ENCODE peak calls at places on chromosomes 16 and 17, in nine cellular contexts. P is activated T-cell treated with anti-CD3 and anti-CD28 coated beads, Interleukin-2, amount 50 U/mL, for 4 hours; E is upper lobe of left lung; T is ELR; S is activated T-helper 9 cell treated with anti-CD3 and anti-CD28 coated beads, Interleukin-2, amount 50 U/mL, for 16 hours; Y is activated naive CD4-positive, alpha-beta T cell; C is GM10248; G is stimulated activated CD4-positive, alpha-beta T cell treated with anti-CD3 and anti-CD28 coated beads, TNF-alpha, amount 100 ng/mL, for 1 hour; D is fibroblast of the conjunctiva. I is an unnamed sample.

GRCh38 chr17:80316927-80317705 is 56.5 kb downstream of the RNF213 start:
- DNase-seq in P (no peak), E (no peak), T (no peak), S (no peak), Y (no peak), C (no peak), G (no peak), D (no peak), I (no peak)

GRCh38 chr17:5035356-5035755 is at the start of gene SLC52A1:
- DNase-seq in P (no peak), E (peak; percentile 83), T (peak; percentile 27), S (no peak), Y (no peak), C (no peak), G (no peak), D (no peak), I (no peak)

GRCh38 chr17:37828313-37829124 is 83.7 kb upstream of the HNF1B start:
- DNase-seq in P (no peak), E (no peak), T (peak; percentile 58), S (no peak), Y (no peak), C (no peak), G (no peak), D (peak; percentile 5), I (no peak)

GRCh38 chr17:73334771-73335513 is 23.1 kb upstream of the CDC42EP4 start:
- DNase-seq in P (no peak), E (peak; percentile 48), T (no peak), S (no peak), Y (no peak), C (no peak), G (no peak), D (no peak), I (no peak)

GRCh38 chr16:85204242-85205010 is 92.2 kb upstream of the CIBAR2 start:
- DNase-seq in P (no peak), E (no peak), T (peak; percentile 76), S (no peak), Y (no peak), C (no peak), G (no peak), D (peak; percentile 87), I (no peak)

GRCh38 chr17:81096741-81097133 is 61.8 kb downstream of the BAIAP2 start:
- DNase-seq in P (no peak), E (no peak), T (no peak), S (no peak), Y (no peak), C (no peak), G (no peak), D (no peak), I (no peak)

GRCh38 chr17:9522074-9522473 is 53.5 kb downstream of the STX8 start:
- DNase-seq in P (no peak), E (no peak), T (peak; percentile 69), S (no peak), Y (no peak), C (peak; percentile 52), G (no peak), D (peak; percentile 55), I (no peak)

GRCh38 chr16:2963611-2964415 is at the start of gene KREMEN2:
- DNase-seq in P (peak; percentile 39), E (peak; percentile 85), T (peak; percentile 56), S (no peak), Y (no peak), C (peak; percentile 56), G (no peak), D (no peak), I (no peak)

GRCh38 chr17:66955821-66956220 is 8.7 kb upstream of the CACNG4 start:
- DNase-seq in P (no peak), E (no peak), T (no peak), S (no peak), Y (no peak), C (no peak), G (no peak), D (no peak), I (no peak)

GRCh38 chr16:85090166-85090565 is 22.1 kb downstream of the CIBAR2 start:
- DNase-seq in P (no peak), E (no peak), T (peak; percentile 54), S (no peak), Y (no peak), C (no peak), G (no peak), D (no peak), I (no peak)

GRCh38 chr16:19119564-19119963 is 5.8 kb downstream of the ITPRIPL2 start:
- DNase-seq in P (no peak), E (no peak), T (peak; percentile 71), S (no peak), Y (no peak), C (no peak), G (no peak), D (peak; percentile 50), I (no peak)

GRCh38 chr17:32719702-32720101 is 157.2 kb downstream of the MYO1D start:
- DNase-seq in P (no peak), E (no peak), T (no peak), S (no peak), Y (no peak), C (no peak), G (no peak), D (no peak), I (no peak)

GRCh38 chr17:77210946-77211541 is 70.3 kb downstream of the SEC14L1 start:
- DNase-seq in P (no peak), E (no peak), T (no peak), S (no peak), Y (no peak), C (peak; percentile 53), G (no peak), D (no peak), I (no peak)

GRCh38 chr17:14144513-14144912 is 75.2 kb downstream of the COX10 start:
- DNase-seq in P (no peak), E (no peak), T (no peak), S (no peak), Y (no peak), C (no peak), G (no peak), D (no peak), I (no peak)

GRCh38 chr17:21042434-21043295 is at the start of gene USP22:
- DNase-seq in P (peak; percentile 18), E (peak; percentile 97), T (no peak), S (no peak), Y (peak; percentile 99), C (peak; percentile 92), G (peak; percentile 91), D (no peak), I (no peak)

GRCh38 chr16:5496013-5496412 is 398.4 kb upstream of the EEF2KMT start:
- DNase-seq in P (no peak), E (no peak), T (no peak), S (no peak), Y (no peak), C (no peak), G (no peak), D (no peak), I (no peak)

GRCh38 chr17:750431-751037 is 1.5 kb downstream of the GEMIN4 start:
- DNase-seq in P (no peak), E (no peak), T (peak; percentile 27), S (no peak), Y (no peak), C (no peak), G (no peak), D (no peak), I (no peak)

GRCh38 chr17:75635610-75636202 is 2.5 kb downstream of the SMIM5 start:
- DNase-seq in P (no peak), E (peak; percentile 79), T (no peak), S (no peak), Y (no peak), C (no peak), G (no peak), D (no peak), I (no peak)

GRCh38 chr16:64626771-64627170 is 495.1 kb downstream of the CDH11 start:
- DNase-seq in P (no peak), E (no peak), T (no peak), S (no peak), Y (no peak), C (no peak), G (no peak), D (no peak), I (no peak)

GRCh38 chr17:29237476-29238132 is 9.1 kb upstream of the CRYBA1 start:
- DNase-seq in P (no peak), E (no peak), T (peak; percentile 83), S (no peak), Y (no peak), C (no peak), G (no peak), D (peak; percentile 35), I (no peak)

GRCh38 chr16:4696172-4696904 is 3.0 kb downstream of the NUDT16L1 start:
- DNase-seq in P (no peak), E (peak; percentile 68), T (no peak), S (no peak), Y (no peak), C (no peak), G (no peak), D (no peak), I (no peak)

I was measured in CD14-positive monocyte.